ENCODE peak calls at places on chromosomes 12 and 14, in six cellular contexts. One of them, this sample, is unnamed.

GRCh38 chr14:55332654-55333570 is 61.7 kb downstream of the FBXO34 start:
- DNase-seq in GM12878: no peak
- DNase-seq in fibroblast of lung: no peak
- DNase-seq in PC-9: no peak
- DNase-seq in HCT116: no peak
- DNase-seq in astrocyte: peak; percentile 16
- DNase-seq in this sample: no peak

GRCh38 chr14:84749191-84749945 is 780.6 kb upstream of the FLRT2 start:
- DNase-seq in GM12878: no peak
- DNase-seq in fibroblast of lung: no peak
- DNase-seq in PC-9: no peak
- DNase-seq in HCT116: no peak
- DNase-seq in astrocyte: no peak
- DNase-seq in this sample: no peak

GRCh38 chr14:81165188-81165587 is 55.6 kb downstream of the GTF2A1 start:
- DNase-seq in GM12878: no peak
- DNase-seq in fibroblast of lung: no peak
- DNase-seq in PC-9: no peak
- DNase-seq in HCT116: no peak
- DNase-seq in astrocyte: no peak
- DNase-seq in this sample: no peak

GRCh38 chr14:50040401-50040775 is 76.0 kb downstream of the VCPKMT start:
- DNase-seq in GM12878: no peak
- DNase-seq in fibroblast of lung: peak; percentile 71
- DNase-seq in PC-9: no peak
- DNase-seq in HCT116: no peak
- DNase-seq in astrocyte: peak; percentile 77
- DNase-seq in this sample: no peak

GRCh38 chr12:131092911-131093901 is 139.5 kb downstream of the ADGRD1 start:
- DNase-seq in GM12878: peak; percentile 98
- DNase-seq in fibroblast of lung: no peak
- DNase-seq in PC-9: no peak
- DNase-seq in HCT116: no peak
- DNase-seq in astrocyte: no peak
- DNase-seq in this sample: peak; percentile 86

GRCh38 chr14:72962829-72963312 is 36.6 kb downstream of the DCAF4 start:
- DNase-seq in GM12878: no peak
- DNase-seq in fibroblast of lung: peak; percentile 87
- DNase-seq in PC-9: peak; percentile 78
- DNase-seq in HCT116: peak; percentile 92
- DNase-seq in astrocyte: peak; percentile 92
- DNase-seq in this sample: peak; percentile 92

GRCh38 chr14:61051046-61051445 is 70.0 kb downstream of the SLC38A6 start:
- DNase-seq in GM12878: no peak
- DNase-seq in fibroblast of lung: peak; percentile 68
- DNase-seq in PC-9: no peak
- DNase-seq in HCT116: no peak
- DNase-seq in astrocyte: no peak
- DNase-seq in this sample: no peak

GRCh38 chr14:67532998-67533753 is at the start of gene PLEKHH1:
- DNase-seq in GM12878: no peak
- DNase-seq in fibroblast of lung: peak; percentile 51
- DNase-seq in PC-9: peak; percentile 83
- DNase-seq in HCT116: peak; percentile 47
- DNase-seq in astrocyte: peak; percentile 67
- DNase-seq in this sample: peak; percentile 99

GRCh38 chr12:2120982-2121758 is 68.4 kb downstream of the CACNA1C start:
- DNase-seq in GM12878: no peak
- DNase-seq in fibroblast of lung: no peak
- DNase-seq in PC-9: no peak
- DNase-seq in HCT116: no peak
- DNase-seq in astrocyte: no peak
- DNase-seq in this sample: no peak

GRCh38 chr12:12716845-12717585 is at the start of gene CDKN1B:
- DNase-seq in GM12878: peak; percentile 58
- DNase-seq in fibroblast of lung: peak; percentile 96
- DNase-seq in PC-9: peak; percentile 98
- DNase-seq in HCT116: peak; percentile 65
- DNase-seq in astrocyte: peak; percentile 82
- DNase-seq in this sample: peak; percentile 97

GRCh38 chr12:11545438-11546330 is 103.8 kb upstream of the ETV6 start:
- DNase-seq in GM12878: peak; percentile 78
- DNase-seq in fibroblast of lung: no peak
- DNase-seq in PC-9: no peak
- DNase-seq in HCT116: no peak
- DNase-seq in astrocyte: no peak
- DNase-seq in this sample: no peak

GRCh38 chr14:91378945-91379932 is 38.4 kb downstream of the CCDC88C start:
- DNase-seq in GM12878: no peak
- DNase-seq in fibroblast of lung: no peak
- DNase-seq in PC-9: peak; percentile 38
- DNase-seq in HCT116: no peak
- DNase-seq in astrocyte: no peak
- DNase-seq in this sample: no peak

GRCh38 chr14:63180017-63180416 is 24.2 kb upstream of the RHOJ start:
- DNase-seq in GM12878: no peak
- DNase-seq in fibroblast of lung: peak; percentile 63
- DNase-seq in PC-9: no peak
- DNase-seq in HCT116: no peak
- DNase-seq in astrocyte: no peak
- DNase-seq in this sample: no peak

GRCh38 chr14:105338392-105338791 is 23.8 kb downstream of the PACS2 start:
- DNase-seq in GM12878: no peak
- DNase-seq in fibroblast of lung: no peak
- DNase-seq in PC-9: no peak
- DNase-seq in HCT116: no peak
- DNase-seq in astrocyte: no peak
- DNase-seq in this sample: no peak

GRCh38 chr14:55160989-55161388 is 30.4 kb downstream of the DLGAP5 start:
- DNase-seq in GM12878: no peak
- DNase-seq in fibroblast of lung: peak; percentile 72
- DNase-seq in PC-9: no peak
- DNase-seq in HCT116: peak; percentile 6
- DNase-seq in astrocyte: peak; percentile 23
- DNase-seq in this sample: no peak

GRCh38 chr14:22657861-22658260 is 13.7 kb upstream of the OR6J1 start:
- DNase-seq in GM12878: no peak
- DNase-seq in fibroblast of lung: peak; percentile 78
- DNase-seq in PC-9: no peak
- DNase-seq in HCT116: no peak
- DNase-seq in astrocyte: peak; percentile 48
- DNase-seq in this sample: no peak

GRCh38 chr14:104680806-104681688 is 8.4 kb upstream of the INF2 start:
- DNase-seq in GM12878: no peak
- DNase-seq in fibroblast of lung: peak; percentile 80
- DNase-seq in PC-9: peak; percentile 55
- DNase-seq in HCT116: no peak
- DNase-seq in astrocyte: peak; percentile 80
- DNase-seq in this sample: peak; percentile 99

GRCh38 chr12:11698729-11699128 is 49.3 kb downstream of the ETV6 start:
- DNase-seq in GM12878: no peak
- DNase-seq in fibroblast of lung: no peak
- DNase-seq in PC-9: no peak
- DNase-seq in HCT116: no peak
- DNase-seq in astrocyte: no peak
- DNase-seq in this sample: no peak

GRCh38 chr12:22653075-22653474 is 28.1 kb downstream of the ETNK1 start:
- DNase-seq in GM12878: no peak
- DNase-seq in fibroblast of lung: peak; percentile 66
- DNase-seq in PC-9: no peak
- DNase-seq in HCT116: no peak
- DNase-seq in astrocyte: no peak
- DNase-seq in this sample: no peak

GRCh38 chr12:115785548-115785947 is 491.9 kb downstream of the MED13L start:
- DNase-seq in GM12878: no peak
- DNase-seq in fibroblast of lung: no peak
- DNase-seq in PC-9: no peak
- DNase-seq in HCT116: no peak
- DNase-seq in astrocyte: no peak
- DNase-seq in this sample: no peak

GRCh38 chr12:53964315-53964713 is 8.6 kb upstream of the HOXC11 start:
- DNase-seq in GM12878: no peak
- DNase-seq in fibroblast of lung: no peak
- DNase-seq in PC-9: no peak
- DNase-seq in HCT116: no peak
- DNase-seq in astrocyte: no peak
- DNase-seq in this sample: no peak
- H2AFZ ChIP-seq in GM12878: no peak overlapping the region
- H2AFZ ChIP-seq in fibroblast of lung: no peak overlapping the region
- H2AFZ ChIP-seq in PC-9: no peak overlapping the region
- H2AFZ ChIP-seq in HCT116: no peak overlapping the region
- H2AFZ ChIP-seq in astrocyte: no peak overlapping the region
- H2AFZ ChIP-seq in this sample: no peak overlapping the region

GRCh38 chr12:71541583-71541982 is 102.0 kb downstream of the LGR5 start:
- DNase-seq in GM12878: no peak
- DNase-seq in fibroblast of lung: no peak
- DNase-seq in PC-9: no peak
- DNase-seq in HCT116: no peak
- DNase-seq in astrocyte: no peak
- DNase-seq in this sample: no peak

GRCh38 chr12:71536939-71537622 is 97.5 kb downstream of the LGR5 start:
- DNase-seq in GM12878: no peak
- DNase-seq in fibroblast of lung: no peak
- DNase-seq in PC-9: no peak
- DNase-seq in HCT116: no peak
- DNase-seq in astrocyte: no peak
- DNase-seq in this sample: no peak

GRCh38 chr12:71538807-71539206 is 99.2 kb downstream of the LGR5 start:
- DNase-seq in GM12878: no peak
- DNase-seq in fibroblast of lung: no peak
- DNase-seq in PC-9: no peak
- DNase-seq in HCT116: no peak
- DNase-seq in astrocyte: no peak
- DNase-seq in this sample: no peak

GRCh38 chr12:71533703-71534102 is 94.1 kb downstream of the LGR5 start:
- DNase-seq in GM12878: no peak
- DNase-seq in fibroblast of lung: no peak
- DNase-seq in PC-9: no peak
- DNase-seq in HCT116: no peak
- DNase-seq in astrocyte: no peak
- DNase-seq in this sample: peak; percentile 31

GRCh38 chr12:71536279-71536938 is 96.8 kb downstream of the LGR5 start:
- DNase-seq in GM12878: no peak
- DNase-seq in fibroblast of lung: no peak
- DNase-seq in PC-9: no peak
- DNase-seq in HCT116: no peak
- DNase-seq in astrocyte: no peak
- DNase-seq in this sample: no peak
- H2AFZ ChIP-seq in GM12878: no peak overlapping the region
- H2AFZ ChIP-seq in fibroblast of lung: no peak overlapping the region
- H2AFZ ChIP-seq in PC-9: no peak overlapping the region
- H2AFZ ChIP-seq in HCT116: no peak overlapping the region
- H2AFZ ChIP-seq in astrocyte: no peak overlapping the region
- H2AFZ ChIP-seq in this sample: no peak overlapping the region

DNA sequence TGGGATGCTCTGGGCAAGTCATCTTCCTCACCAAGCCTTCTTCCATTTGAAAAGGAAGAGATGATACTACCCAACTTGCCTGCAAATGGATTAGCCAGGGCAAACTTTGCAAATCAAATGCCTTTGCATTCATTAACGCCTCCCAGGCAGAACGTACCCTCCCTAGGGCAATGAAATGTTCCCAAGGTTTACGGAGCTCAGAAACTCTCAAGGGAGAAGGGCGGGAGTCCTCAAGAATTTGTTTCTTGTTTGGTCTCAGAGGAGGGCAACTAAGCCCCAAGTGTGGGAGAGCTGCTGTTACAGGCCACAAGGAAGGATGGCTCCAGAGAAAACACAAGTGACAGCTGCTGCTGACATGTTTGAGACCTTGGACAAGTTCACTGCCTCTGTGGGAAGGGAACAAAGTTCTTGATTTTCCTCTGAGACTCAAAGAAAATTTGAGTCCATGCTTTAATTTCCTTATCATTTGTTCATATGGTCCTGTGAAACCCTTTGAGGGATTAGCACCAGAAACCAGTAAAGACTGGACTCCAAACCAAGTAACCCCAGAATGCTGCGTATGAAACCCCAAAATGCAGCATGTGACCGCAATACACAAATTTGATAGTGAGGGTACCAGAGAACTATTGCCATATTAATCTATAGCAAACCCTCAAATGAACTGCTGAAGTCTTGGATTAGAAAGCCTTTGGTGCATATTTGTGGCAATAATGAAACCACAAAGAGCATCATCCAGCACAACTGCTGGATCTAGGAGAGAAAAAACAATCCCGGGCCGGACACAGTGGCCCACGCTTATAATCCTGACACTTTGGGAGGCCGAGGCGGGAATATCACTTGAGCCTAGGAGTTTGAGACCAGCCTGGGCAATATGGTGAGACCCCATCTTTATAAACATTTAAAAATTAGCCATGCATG is 22.9 kb downstream of the SPTB start:
- DNase-seq in GM12878: no peak
- DNase-seq in fibroblast of lung: no peak
- DNase-seq in PC-9: no peak
- DNase-seq in HCT116: no peak
- DNase-seq in astrocyte: peak; percentile 8
- DNase-seq in this sample: no peak
- H2AFZ ChIP-seq in GM12878: no peak overlapping the region
- H2AFZ ChIP-seq in fibroblast of lung: no peak overlapping the region
- H2AFZ ChIP-seq in PC-9: no peak overlapping the region
- H2AFZ ChIP-seq in HCT116: no peak overlapping the region
- H2AFZ ChIP-seq in astrocyte: no peak overlapping the region
- H2AFZ ChIP-seq in this sample: no peak overlapping the region

GRCh38 chr12:107329569-107330324 is 236.4 kb upstream of the CRY1 start:
- DNase-seq in GM12878: no peak
- DNase-seq in fibroblast of lung: no peak
- DNase-seq in PC-9: no peak
- DNase-seq in HCT116: no peak
- DNase-seq in astrocyte: no peak
- DNase-seq in this sample: no peak

GRCh38 chr12:107331912-107332311 is 238.6 kb upstream of the CRY1 start:
- DNase-seq in GM12878: no peak
- DNase-seq in fibroblast of lung: no peak
- DNase-seq in PC-9: no peak
- DNase-seq in HCT116: no peak
- DNase-seq in astrocyte: no peak
- DNase-seq in this sample: no peak

GRCh38 chr12:107331471-107331870 is 238.1 kb upstream of the CRY1 start:
- DNase-seq in GM12878: no peak
- DNase-seq in fibroblast of lung: no peak
- DNase-seq in PC-9: no peak
- DNase-seq in HCT116: no peak
- DNase-seq in astrocyte: no peak
- DNase-seq in this sample: no peak

GRCh38 chr12:107332726-107333125 is 239.4 kb upstream of the CRY1 start:
- DNase-seq in GM12878: no peak
- DNase-seq in fibroblast of lung: no peak
- DNase-seq in PC-9: no peak
- DNase-seq in HCT116: no peak
- DNase-seq in astrocyte: no peak
- DNase-seq in this sample: no peak

DNA sequence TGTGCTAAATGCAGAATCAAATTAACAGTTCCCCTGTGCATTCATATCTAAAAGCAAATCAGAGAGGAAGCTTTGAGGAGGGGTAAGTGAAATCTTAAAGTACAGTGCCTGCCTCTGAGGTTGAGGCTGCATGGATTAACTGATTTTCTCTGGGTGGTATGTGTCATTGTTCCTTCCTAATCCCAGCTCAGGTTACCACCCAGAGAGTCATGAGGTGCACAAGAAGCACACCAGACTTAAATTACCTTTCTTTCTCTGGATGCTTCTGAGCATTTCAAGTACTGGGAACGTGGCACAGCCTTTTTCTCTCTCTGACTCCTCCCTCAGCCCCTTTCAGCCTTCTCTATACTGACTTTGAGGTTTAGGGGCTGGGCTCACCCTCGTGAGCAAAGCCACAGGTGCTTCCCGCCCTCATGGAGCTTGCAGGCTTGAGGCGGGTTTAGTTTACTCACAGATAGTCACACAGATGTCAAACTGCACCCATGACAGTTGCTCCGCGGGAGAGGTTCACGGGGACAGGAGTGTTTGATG is 237.6 kb upstream of the CRY1 start:
- DNase-seq in GM12878: no peak
- DNase-seq in fibroblast of lung: no peak
- DNase-seq in PC-9: no peak
- DNase-seq in HCT116: no peak
- DNase-seq in astrocyte: no peak
- DNase-seq in this sample: no peak
- H2AFZ ChIP-seq in GM12878: no peak overlapping the region
- H2AFZ ChIP-seq in fibroblast of lung: no peak overlapping the region
- H2AFZ ChIP-seq in PC-9: no peak overlapping the region
- H2AFZ ChIP-seq in HCT116: no peak overlapping the region
- H2AFZ ChIP-seq in astrocyte: no peak overlapping the region
- H2AFZ ChIP-seq in this sample: no peak overlapping the region